ENCODE peak calls at places on chromosome 12, in nine cellular contexts. One of them, this sample, is unnamed. For H3K4me1, the result is how much of the 10 kb centered on the place peaks cover.

GRCh38 chr12:95204141-95204866 is 13.0 kb downstream of the FGD6 start:
- DNase-seq in HepG2: no peak
- DNase-seq in IMR-90: peak
- DNase-seq in heart right ventricle: no peak
- DNase-seq in sigmoid colon: peak
- DNase-seq in right atrium auricular region: peak
- DNase-seq in esophagus muscularis mucosa: no peak
- DNase-seq in body of pancreas: peak
- DNase-seq in right cardiac atrium: peak
- DNase-seq in this sample: no peak

GRCh38 chr12:67893003-67893402 is 96.2 kb upstream of the IFNG-AS1 start:
- DNase-seq in HepG2: no peak
- DNase-seq in IMR-90: no peak
- DNase-seq in heart right ventricle: no peak
- DNase-seq in sigmoid colon: no peak
- DNase-seq in right atrium auricular region: no peak
- DNase-seq in esophagus muscularis mucosa: no peak
- DNase-seq in body of pancreas: no peak
- DNase-seq in right cardiac atrium: no peak
- DNase-seq in this sample: no peak

GRCh38 chr12:63319936-63320633 is 169.1 kb upstream of the AVPR1A start:
- DNase-seq in HepG2: no peak
- DNase-seq in IMR-90: no peak
- DNase-seq in heart right ventricle: no peak
- DNase-seq in sigmoid colon: no peak
- DNase-seq in right atrium auricular region: no peak
- DNase-seq in esophagus muscularis mucosa: no peak
- DNase-seq in body of pancreas: no peak
- DNase-seq in right cardiac atrium: no peak
- DNase-seq in this sample: no peak

GRCh38 chr12:64746663-64747062 is 12.5 kb downstream of the GNS start:
- DNase-seq in HepG2: no peak
- DNase-seq in IMR-90: peak
- DNase-seq in heart right ventricle: no peak
- DNase-seq in sigmoid colon: no peak
- DNase-seq in right atrium auricular region: no peak
- DNase-seq in esophagus muscularis mucosa: no peak
- DNase-seq in body of pancreas: no peak
- DNase-seq in right cardiac atrium: no peak
- DNase-seq in this sample: no peak

GRCh38 chr12:694734-695503 is 31.7 kb upstream of the NINJ2 start:
- DNase-seq in HepG2: peak
- DNase-seq in IMR-90: no peak
- DNase-seq in heart right ventricle: no peak
- DNase-seq in sigmoid colon: no peak
- DNase-seq in right atrium auricular region: no peak
- DNase-seq in esophagus muscularis mucosa: no peak
- DNase-seq in body of pancreas: no peak
- DNase-seq in right cardiac atrium: no peak
- DNase-seq in this sample: no peak

GRCh38 chr12:84912191-84913142 is at the start of gene SLC6A15:
- DNase-seq in HepG2: no peak
- DNase-seq in IMR-90: peak
- DNase-seq in heart right ventricle: no peak
- DNase-seq in sigmoid colon: peak
- DNase-seq in right atrium auricular region: no peak
- DNase-seq in esophagus muscularis mucosa: no peak
- DNase-seq in body of pancreas: peak
- DNase-seq in right cardiac atrium: peak
- DNase-seq in this sample: peak

GRCh38 chr12:68815232-68815927 is 7.4 kb downstream of the MDM2 start:
- DNase-seq in HepG2: no peak
- DNase-seq in IMR-90: no peak
- DNase-seq in heart right ventricle: no peak
- DNase-seq in sigmoid colon: no peak
- DNase-seq in right atrium auricular region: no peak
- DNase-seq in esophagus muscularis mucosa: no peak
- DNase-seq in body of pancreas: no peak
- DNase-seq in right cardiac atrium: no peak
- DNase-seq in this sample: no peak

GRCh38 chr12:116370886-116371580 is 93.5 kb upstream of the MED13L start:
- DNase-seq in HepG2: no peak
- DNase-seq in IMR-90: no peak
- DNase-seq in heart right ventricle: no peak
- DNase-seq in sigmoid colon: no peak
- DNase-seq in right atrium auricular region: no peak
- DNase-seq in esophagus muscularis mucosa: no peak
- DNase-seq in body of pancreas: no peak
- DNase-seq in right cardiac atrium: no peak
- DNase-seq in this sample: no peak

GRCh38 chr12:93198086-93198485 is 179.6 kb upstream of the NUDT4 start:
- DNase-seq in HepG2: peak
- DNase-seq in IMR-90: peak
- DNase-seq in heart right ventricle: no peak
- DNase-seq in sigmoid colon: no peak
- DNase-seq in right atrium auricular region: no peak
- DNase-seq in esophagus muscularis mucosa: no peak
- DNase-seq in body of pancreas: no peak
- DNase-seq in right cardiac atrium: no peak
- DNase-seq in this sample: no peak

GRCh38 chr12:31118831-31119530 is 45.3 kb downstream of the DDX11 start:
- DNase-seq in HepG2: no peak
- DNase-seq in IMR-90: no peak
- DNase-seq in heart right ventricle: no peak
- DNase-seq in sigmoid colon: no peak
- DNase-seq in right atrium auricular region: no peak
- DNase-seq in esophagus muscularis mucosa: no peak
- DNase-seq in body of pancreas: no peak
- DNase-seq in right cardiac atrium: peak
- DNase-seq in this sample: no peak

GRCh38 chr12:123764109-123764508 is 2.0 kb downstream of the DNAH10 start:
- DNase-seq in HepG2: no peak
- DNase-seq in IMR-90: no peak
- DNase-seq in heart right ventricle: no peak
- DNase-seq in sigmoid colon: no peak
- DNase-seq in right atrium auricular region: no peak
- DNase-seq in esophagus muscularis mucosa: no peak
- DNase-seq in body of pancreas: no peak
- DNase-seq in right cardiac atrium: no peak
- DNase-seq in this sample: no peak

GRCh38 chr12:123763093-123763492 is 992 bp downstream of the DNAH10 start:
- DNase-seq in HepG2: no peak
- DNase-seq in IMR-90: no peak
- DNase-seq in heart right ventricle: no peak
- DNase-seq in sigmoid colon: peak
- DNase-seq in right atrium auricular region: no peak
- DNase-seq in esophagus muscularis mucosa: no peak
- DNase-seq in body of pancreas: peak
- DNase-seq in right cardiac atrium: no peak
- DNase-seq in this sample: no peak

GRCh38 chr12:123762715-123763052 is 583 bp downstream of the DNAH10 start:
- DNase-seq in HepG2: no peak
- DNase-seq in IMR-90: no peak
- DNase-seq in heart right ventricle: no peak
- DNase-seq in sigmoid colon: peak
- DNase-seq in right atrium auricular region: no peak
- DNase-seq in esophagus muscularis mucosa: no peak
- DNase-seq in body of pancreas: no peak
- DNase-seq in right cardiac atrium: no peak
- DNase-seq in this sample: no peak

GRCh38 chr12:123765504-123766035 is 3.5 kb downstream of the DNAH10 start:
- DNase-seq in HepG2: no peak
- DNase-seq in IMR-90: no peak
- DNase-seq in heart right ventricle: no peak
- DNase-seq in sigmoid colon: no peak
- DNase-seq in right atrium auricular region: no peak
- DNase-seq in esophagus muscularis mucosa: no peak
- DNase-seq in body of pancreas: no peak
- DNase-seq in right cardiac atrium: no peak
- DNase-seq in this sample: no peak

GRCh38 chr12:123761841-123762714 is at the start of gene DNAH10:
- DNase-seq in HepG2: peak
- DNase-seq in IMR-90: no peak
- DNase-seq in heart right ventricle: no peak
- DNase-seq in sigmoid colon: peak
- DNase-seq in right atrium auricular region: no peak
- DNase-seq in esophagus muscularis mucosa: no peak
- DNase-seq in body of pancreas: no peak
- DNase-seq in right cardiac atrium: peak
- DNase-seq in this sample: peak
- H3K4me3 ChIP-seq in HepG2: peak
- H3K4me3 ChIP-seq in IMR-90: peak
- H3K4me3 ChIP-seq in heart right ventricle: peak
- H3K4me3 ChIP-seq in sigmoid colon: peak
- H3K4me3 ChIP-seq in right atrium auricular region: no peak
- H3K4me3 ChIP-seq in esophagus muscularis mucosa: peak
- H3K4me3 ChIP-seq in body of pancreas: peak
- H3K4me3 ChIP-seq in right cardiac atrium: peak
- H3K4me3 ChIP-seq in this sample: peak

DNA sequence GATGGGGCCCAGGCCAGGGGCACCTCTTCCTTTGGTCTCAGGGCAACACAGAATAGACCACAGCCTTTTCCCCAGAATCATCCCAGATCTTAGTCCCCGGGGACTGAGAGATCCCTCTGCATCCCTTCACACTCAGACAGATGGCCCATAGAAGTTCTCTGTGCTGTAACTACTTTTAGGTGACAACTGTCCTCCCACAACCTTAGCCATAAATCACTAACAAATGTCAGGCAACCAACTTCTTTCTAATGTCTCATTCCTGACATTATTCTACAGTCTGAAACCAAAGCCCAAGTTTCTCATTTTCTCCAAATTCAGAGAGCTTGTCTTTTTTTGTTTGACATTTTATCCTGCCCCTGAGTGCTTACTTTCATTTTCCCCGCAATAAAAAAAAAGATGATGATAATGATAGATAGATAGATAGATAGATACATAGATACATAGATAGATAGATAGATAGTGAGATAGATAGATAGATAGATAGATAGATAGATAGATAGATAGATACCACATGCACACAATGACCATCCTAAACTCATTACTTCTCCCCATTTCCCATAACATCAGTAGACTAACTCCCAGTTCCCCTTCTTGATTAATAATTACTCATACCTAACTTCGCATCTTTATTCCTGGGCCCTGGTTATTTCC is 28.6 kb downstream of the DUSP6 start:
- DNase-seq in HepG2: no peak
- DNase-seq in IMR-90: no peak
- DNase-seq in heart right ventricle: no peak
- DNase-seq in sigmoid colon: no peak
- DNase-seq in right atrium auricular region: no peak
- DNase-seq in esophagus muscularis mucosa: no peak
- DNase-seq in body of pancreas: no peak
- DNase-seq in right cardiac atrium: no peak
- DNase-seq in this sample: no peak
- H3K4me1 ChIP-seq in HepG2: under half
- H3K4me1 ChIP-seq in IMR-90: under half
- H3K4me1 ChIP-seq in heart right ventricle: under half
- H3K4me1 ChIP-seq in sigmoid colon: under half
- H3K4me1 ChIP-seq in right atrium auricular region: under half
- H3K4me1 ChIP-seq in esophagus muscularis mucosa: under half
- H3K4me1 ChIP-seq in body of pancreas: under half
- H3K4me1 ChIP-seq in right cardiac atrium: under half
- H3K4me1 ChIP-seq in this sample: under half

GRCh38 chr12:89390802-89391673 is 38.7 kb upstream of the DUSP6 start:
- DNase-seq in HepG2: peak
- DNase-seq in IMR-90: peak
- DNase-seq in heart right ventricle: no peak
- DNase-seq in sigmoid colon: no peak
- DNase-seq in right atrium auricular region: no peak
- DNase-seq in esophagus muscularis mucosa: no peak
- DNase-seq in body of pancreas: no peak
- DNase-seq in right cardiac atrium: no peak
- DNase-seq in this sample: no peak
- H3K27ac ChIP-seq in HepG2: peak
- H3K27ac ChIP-seq in IMR-90: peak
- H3K27ac ChIP-seq in heart right ventricle: peak
- H3K27ac ChIP-seq in sigmoid colon: peak
- H3K27ac ChIP-seq in right atrium auricular region: peak
- H3K27ac ChIP-seq in esophagus muscularis mucosa: peak
- H3K27ac ChIP-seq in body of pancreas: peak
- H3K27ac ChIP-seq in right cardiac atrium: peak
- H3K27ac ChIP-seq in this sample: peak

DNA sequence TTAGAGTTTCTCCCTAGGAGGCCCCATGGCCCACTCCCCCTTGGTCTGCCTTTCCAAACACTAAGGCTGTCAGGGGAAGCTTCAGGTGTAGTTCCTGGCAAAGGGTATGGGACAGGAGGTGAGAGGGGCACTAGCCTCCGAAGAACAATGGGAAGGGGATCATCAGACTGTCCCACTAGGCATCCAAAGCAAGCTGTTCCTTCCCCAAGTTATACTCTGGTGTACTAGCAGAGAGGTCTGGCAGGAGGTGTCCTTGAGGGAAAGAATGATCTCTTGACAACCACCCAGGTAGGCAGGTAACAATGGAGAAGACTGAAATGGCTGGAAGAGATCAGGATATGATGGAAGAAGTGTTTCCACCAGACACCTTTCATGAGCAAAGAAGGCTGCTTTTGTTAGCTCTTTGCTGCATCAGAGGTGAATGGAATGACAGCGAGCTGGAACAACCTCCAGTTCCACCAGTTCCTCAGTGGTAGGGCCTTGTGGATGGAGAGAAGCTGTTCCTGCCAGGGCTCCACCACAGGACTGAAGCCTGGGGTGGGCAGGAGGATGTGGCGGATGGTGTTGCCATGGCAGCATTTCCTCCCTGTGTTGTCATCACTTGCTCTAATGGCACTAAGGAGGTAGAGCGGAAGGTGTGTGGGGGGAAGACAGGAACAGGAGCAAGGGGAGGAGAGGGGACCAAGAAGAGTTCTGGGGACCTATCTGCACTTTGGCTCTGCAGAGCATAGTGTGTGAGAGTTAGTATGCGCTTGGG is 2.3 kb upstream of the AGAP2 start:
- DNase-seq in HepG2: no peak
- DNase-seq in IMR-90: no peak
- DNase-seq in heart right ventricle: no peak
- DNase-seq in sigmoid colon: no peak
- DNase-seq in right atrium auricular region: no peak
- DNase-seq in esophagus muscularis mucosa: no peak
- DNase-seq in body of pancreas: peak
- DNase-seq in right cardiac atrium: no peak
- DNase-seq in this sample: no peak
- H3K4me3 ChIP-seq in HepG2: no peak
- H3K4me3 ChIP-seq in IMR-90: no peak
- H3K4me3 ChIP-seq in heart right ventricle: peak
- H3K4me3 ChIP-seq in sigmoid colon: no peak
- H3K4me3 ChIP-seq in right atrium auricular region: no peak
- H3K4me3 ChIP-seq in esophagus muscularis mucosa: no peak
- H3K4me3 ChIP-seq in body of pancreas: no peak
- H3K4me3 ChIP-seq in right cardiac atrium: no peak
- H3K4me3 ChIP-seq in this sample: peak

GRCh38 chr12:120240495-120240833 is 25.1 kb downstream of the PXN start:
- DNase-seq in HepG2: no peak
- DNase-seq in IMR-90: no peak
- DNase-seq in heart right ventricle: no peak
- DNase-seq in sigmoid colon: no peak
- DNase-seq in right atrium auricular region: no peak
- DNase-seq in esophagus muscularis mucosa: no peak
- DNase-seq in body of pancreas: no peak
- DNase-seq in right cardiac atrium: no peak
- DNase-seq in this sample: no peak
- H3K4me1 ChIP-seq in HepG2: half or more
- H3K4me1 ChIP-seq in IMR-90: under half
- H3K4me1 ChIP-seq in heart right ventricle: half or more
- H3K4me1 ChIP-seq in sigmoid colon: half or more
- H3K4me1 ChIP-seq in right atrium auricular region: under half
- H3K4me1 ChIP-seq in esophagus muscularis mucosa: half or more
- H3K4me1 ChIP-seq in body of pancreas: under half
- H3K4me1 ChIP-seq in right cardiac atrium: half or more
- H3K4me1 ChIP-seq in this sample: half or more

This sample was measured in upper lobe of right lung.